ENCODE peak calls at places on chromosomes 12 and 14, in five cellular contexts. B, H, M, L and S are unnamed samples.

GRCh38 chr14:103629503-103630121 is 601 bp downstream of the KLC1 start:
- DNase-seq in B (no peak), H (no peak), M (peak; percentile 31), L (peak; percentile 49), S (no peak)

GRCh38 chr12:10749700-10750384 is 26.7 kb upstream of the YBX3 start:
- DNase-seq in B (peak; percentile 54), H (peak; percentile 95), M (peak; percentile 28), L (peak; percentile 28), S (peak; percentile 30)

GRCh38 chr14:101363880-101364391 is 197.4 kb upstream of the DIO3 start:
- DNase-seq in B (no peak), H (no peak), M (no peak), L (no peak), S (no peak)

GRCh38 chr14:89351364-89351957 is 65.6 kb downstream of the FOXN3 start:
- DNase-seq in B (no peak), H (peak; percentile 22), M (no peak), L (peak; percentile 52), S (no peak)

GRCh38 chr12:96774501-96775256 is 132.4 kb upstream of the NEDD1 start:
- DNase-seq in B (no peak), H (no peak), M (no peak), L (no peak), S (no peak)

GRCh38 chr12:42588981-42589464 is 523 bp downstream of the PRICKLE1 start:
- DNase-seq in B (no peak), H (no peak), M (no peak), L (peak; percentile 26), S (no peak)

GRCh38 chr12:96889273-96889933 is 17.7 kb upstream of the NEDD1 start:
- DNase-seq in B (no peak), H (no peak), M (no peak), L (no peak), S (no peak)

GRCh38 chr12:20438307-20438779 is 70.0 kb downstream of the PDE3A start:
- DNase-seq in B (no peak), H (no peak), M (no peak), L (no peak), S (no peak)

GRCh38 chr14:54535126-54535525 is 25.4 kb downstream of the CGRRF1 start:
- DNase-seq in B (no peak), H (no peak), M (no peak), L (no peak), S (no peak)

GRCh38 chr12:83250866-83251265 is 564.2 kb downstream of the TMTC2 start:
- DNase-seq in B (no peak), H (no peak), M (no peak), L (no peak), S (no peak)

GRCh38 chr12:32891956-32892355 is 4.6 kb downstream of the PKP2 start:
- DNase-seq in B (no peak), H (peak; percentile 38), M (no peak), L (no peak), S (no peak)

GRCh38 chr14:72610096-72610830 is 283.6 kb downstream of the DPF3 start:
- DNase-seq in B (no peak), H (no peak), M (no peak), L (no peak), S (no peak)

GRCh38 chr12:55926738-55927587 is 731 bp downstream of the PYM1 start:
- DNase-seq in B (peak; percentile 43), H (peak; percentile 92), M (peak; percentile 89), L (peak; percentile 95), S (peak; percentile 87)

GRCh38 chr12:32309811-32310755 is 89.3 kb upstream of the FGD4 start:
- DNase-seq in B (peak; percentile 15), H (no peak), M (no peak), L (no peak), S (no peak)

GRCh38 chr14:77006127-77006526 is 22.4 kb downstream of the IRF2BPL start:
- DNase-seq in B (no peak), H (no peak), M (no peak), L (no peak), S (no peak)